ENCODE peak calls at places on chromosomes 11 and 22, in five cellular contexts. M, V, R, H and A are unnamed samples.

GRCh38 chr22:17897411-17897810 is 123.1 kb upstream of the BID start:
- DNase-seq in M (no peak), V (peak), R (no peak), H (no peak), A (no peak)

GRCh38 chr11:96219981-96220623 is 122.9 kb downstream of the MAML2 start:
- DNase-seq in M (no peak), V (no peak), R (no peak), H (no peak), A (no peak)

GRCh38 chr11:117097567-117098268 is 510 bp downstream of the SIK3 start:
- DNase-seq in M (peak), V (no peak), R (peak), H (no peak), A (peak)

GRCh38 chr11:77151804-77152513 is 23.9 kb downstream of the MYO7A start:
- DNase-seq in M (no peak), V (peak), R (no peak), H (no peak), A (no peak)

GRCh38 chr22:31646186-31647019 is 15.6 kb downstream of the PISD start:
- DNase-seq in M (no peak), V (peak), R (no peak), H (peak), A (peak)

GRCh38 chr22:17087176-17088131 is 2.7 kb downstream of the IL17RA start:
- DNase-seq in M (no peak), V (no peak), R (no peak), H (no peak), A (no peak)

GRCh38 chr22:32839776-32840571 is 38.5 kb downstream of the TIMP3 start:
- DNase-seq in M (peak), V (no peak), R (no peak), H (no peak), A (no peak)

GRCh38 chr11:8082391-8083087 is 1.5 kb downstream of the TUB start:
- DNase-seq in M (no peak), V (no peak), R (no peak), H (no peak), A (no peak)

GRCh38 chr11:102989379-102990047 is 34.0 kb upstream of the MMP13 start:
- DNase-seq in M (no peak), V (no peak), R (no peak), H (no peak), A (no peak)

GRCh38 chr11:19368726-19369364 is 128.1 kb upstream of the E2F8 start:
- DNase-seq in M (no peak), V (no peak), R (no peak), H (no peak), A (no peak)

GRCh38 chr11:35507688-35508087 is 17.7 kb downstream of the PAMR1 start:
- DNase-seq in M (no peak), V (peak), R (no peak), H (no peak), A (no peak)

GRCh38 chr22:24550028-24550901 is 4.7 kb downstream of the GUCD1 start:
- DNase-seq in M (no peak), V (no peak), R (no peak), H (no peak), A (no peak)

GRCh38 chr11:119362741-119363080 is 16.2 kb upstream of the MFRP start:
- DNase-seq in M (no peak), V (no peak), R (no peak), H (no peak), A (no peak)

GRCh38 chr11:70522613-70523311 is 124.4 kb downstream of the CTTN start:
- DNase-seq in M (no peak), V (no peak), R (no peak), H (no peak), A (no peak)

GRCh38 chr11:68908273-68908672 is 4.6 kb downstream of the IGHMBP2 start:
- DNase-seq in M (no peak), V (no peak), R (no peak), H (no peak), A (no peak)

GRCh38 chr11:63537293-63538101 is 889 bp downstream of the PLAAT4 start:
- DNase-seq in M (peak), V (no peak), R (no peak), H (no peak), A (no peak)

GRCh38 chr11:96579642-96580041 is 189.8 kb downstream of the JRKL start:
- DNase-seq in M (no peak), V (no peak), R (no peak), H (no peak), A (no peak)

DNA sequence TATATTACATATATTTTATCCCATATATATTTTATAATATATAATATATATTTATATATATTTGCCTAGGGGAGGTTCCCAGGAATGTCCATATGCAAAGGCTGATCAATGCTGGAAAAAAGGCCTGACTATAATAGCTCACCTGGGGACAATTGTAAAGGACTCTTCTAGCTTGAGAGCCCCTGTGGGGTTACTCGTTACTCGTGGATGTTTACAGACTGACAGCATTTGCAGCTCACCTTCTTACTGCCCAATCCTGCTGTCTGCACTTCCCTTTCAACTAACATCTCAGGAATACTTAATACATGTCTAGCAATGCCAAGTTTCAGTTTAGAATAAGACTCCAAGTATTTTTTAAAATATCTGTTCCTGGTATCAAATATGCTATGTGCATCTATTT is 1365.4 kb upstream of the RAG2 start:
- DNase-seq in M (no peak), V (no peak), R (no peak), H (no peak), A (no peak)
- H3K27ac ChIP-seq in M (no peak), V (no peak), R (no peak), H (no peak), A (no peak)

GRCh38 chr11:37107415-37107814 is 509.4 kb upstream of the RAG2 start:
- DNase-seq in M (no peak), V (no peak), R (no peak), H (no peak), A (no peak)
- TF ChIP-seq CTCF in M (no peak), V (peak), R (no peak), H (no peak), A (peak)

DNA sequence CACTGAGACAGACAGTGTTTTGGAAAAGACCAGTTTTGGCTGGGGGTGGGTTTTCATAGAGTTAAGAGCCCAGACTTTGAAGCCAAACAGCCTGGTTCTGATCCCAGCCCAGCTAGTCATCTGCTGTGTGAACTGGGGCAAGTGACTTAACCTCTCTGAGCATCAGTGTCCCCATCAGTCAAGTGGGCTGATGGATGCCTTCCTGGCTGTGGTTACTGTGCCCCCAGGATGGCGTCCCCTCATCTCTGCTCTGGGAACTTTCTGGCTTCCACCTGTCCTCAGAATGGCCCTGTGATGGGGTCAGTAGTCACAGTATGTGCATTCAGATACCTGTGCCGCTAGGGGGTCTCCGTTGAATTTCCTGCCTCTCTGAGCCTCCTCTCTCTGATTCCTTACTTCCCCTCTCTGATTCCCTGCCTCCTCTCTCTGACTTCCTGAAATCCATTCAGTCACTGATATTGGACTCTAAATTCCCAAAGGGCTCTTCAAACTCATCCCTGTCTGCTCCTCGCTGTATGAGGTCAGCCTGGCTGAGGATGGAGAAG is 2.4 kb downstream of the RASD2 start:
- DNase-seq in M (no peak), V (no peak), R (no peak), H (no peak), A (no peak)
- H3K27ac ChIP-seq in M (no peak), V (no peak), R (no peak), H (no peak), A (no peak)

GRCh38 chr11:65894034-65894591 is 3.6 kb downstream of the CCDC85B start:
- DNase-seq in M (no peak), V (no peak), R (no peak), H (no peak), A (no peak)
- TF ChIP-seq CTCF in M (no peak), V (no peak), R (no peak), H (no peak), A (no peak)

DNA sequence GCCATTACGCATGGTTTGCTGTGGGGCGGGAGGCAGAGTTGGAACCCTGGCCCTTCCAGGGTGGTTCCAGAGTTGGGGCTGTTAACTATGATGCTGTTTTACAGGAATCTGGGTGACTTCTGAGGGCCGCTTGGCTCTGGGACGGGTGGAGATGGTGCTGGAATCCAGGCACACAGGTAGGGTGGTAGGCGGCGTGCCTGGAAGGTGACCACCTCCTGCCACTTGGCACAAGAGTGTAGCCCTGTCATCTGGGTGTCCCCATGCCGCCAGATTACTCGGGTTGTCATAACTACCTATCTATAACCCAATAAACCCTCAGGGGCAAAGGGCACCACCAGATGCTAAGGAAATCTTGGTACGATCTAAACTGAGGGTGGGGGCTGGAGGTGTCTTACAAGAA is 1.3 kb downstream of the CARS1 start:
- DNase-seq in M (no peak), V (no peak), R (no peak), H (no peak), A (no peak)
- H3K27ac ChIP-seq in M (no peak), V (no peak), R (peak), H (peak), A (peak)

DNA sequence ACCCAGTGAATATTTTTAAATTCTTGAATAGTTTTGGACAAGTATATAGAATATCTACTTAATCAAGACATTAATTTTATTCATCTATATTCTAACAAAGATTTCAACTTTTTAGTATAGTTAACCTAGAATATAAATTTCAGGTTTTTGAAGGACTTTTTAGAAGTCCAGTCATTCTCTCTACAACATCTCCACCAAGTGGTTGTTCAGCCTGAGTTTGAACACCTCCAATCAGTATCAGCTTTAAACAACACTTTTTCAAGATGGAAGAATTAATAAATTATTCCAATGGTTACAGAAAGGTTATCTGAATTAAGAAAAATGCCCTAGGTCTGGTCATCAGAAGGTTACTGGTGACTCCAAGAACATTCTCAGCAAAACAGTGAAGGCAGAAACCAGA is 31.8 kb downstream of the EIF3M start:
- DNase-seq in M (no peak), V (no peak), R (no peak), H (no peak), A (no peak)
- TF ChIP-seq CTCF in M (peak), V (peak), R (peak), H (no peak), A (no peak)

GRCh38 chr11:47188262-47188661 is 2.0 kb upstream of the PACSIN3 start:
- DNase-seq in M (no peak), V (no peak), R (no peak), H (no peak), A (no peak)
- H3K27ac ChIP-seq in M (peak), V (no peak), R (no peak), H (no peak), A (peak)